ENCODE peak calls at places on chromosomes 4 and X, in seven cellular contexts. N is fibroblast of lung, Z is vagina, B is right lobe of liver, X is heart left ventricle, G is left ventricle myocardium inferior, R is tibial nerve. A is an unnamed sample.

GRCh38 chrX:150934453-150934852 is 36.0 kb upstream of the CD99L2 start:
- DNase-seq in G (no peak), B (no peak), N (peak; percentile 72), R (no peak), Z (no peak), X (no peak), A (no peak)

GRCh38 chr4:130127297-130127696 is 1031.3 kb downstream of the C4orf33 start:
- DNase-seq in N (no peak), G (no peak), Z (no peak), X (no peak), B (no peak), R (no peak), A (no peak)

GRCh38 chr4:142493255-142493976 is 352.7 kb downstream of the INPP4B start:
- DNase-seq in X (no peak), G (no peak), N (peak; percentile 12), Z (no peak), B (no peak), R (no peak), A (no peak)

GRCh38 chr4:7803992-7804758 is 135.5 kb downstream of the AFAP1 start:
- DNase-seq in X (peak; percentile 83), G (peak; percentile 88), Z (no peak), B (peak; percentile 79), R (peak; percentile 90), N (peak; percentile 70), A (peak; percentile 93)

GRCh38 chr4:8205749-8206611 is 6.9 kb downstream of the SH3TC1 start:
- DNase-seq in X (no peak), R (no peak), G (no peak), N (no peak), B (no peak), Z (no peak), A (no peak)

GRCh38 chr4:4440333-4441061 is 53.6 kb downstream of the NSG1 start:
- DNase-seq in B (no peak), Z (no peak), R (no peak), X (no peak), G (no peak), N (peak; percentile 13), A (no peak)

GRCh38 chr4:157013656-157014055 is 42.1 kb upstream of the PDGFC start:
- DNase-seq in N (peak; percentile 28), R (no peak), G (no peak), B (no peak), Z (no peak), X (no peak), A (no peak)

GRCh38 chr4:173242466-173243250 is 74.0 kb downstream of the GALNT7 start:
- DNase-seq in R (no peak), Z (no peak), X (no peak), B (no peak), N (no peak), G (no peak), A (no peak)

GRCh38 chrX:150972450-150972849 is 10.7 kb upstream of the HMGB3 start:
- DNase-seq in B (no peak), R (no peak), G (no peak), Z (no peak), X (no peak), N (no peak), A (no peak)

GRCh38 chr4:154367659-154368058 is 123.9 kb downstream of the DCHS2 start:
- DNase-seq in N (no peak), X (no peak), B (no peak), G (no peak), R (no peak), Z (no peak), A (no peak)

GRCh38 chr4:126470862-126471261 is 1156.1 kb downstream of the FAT4 start:
- DNase-seq in Z (no peak), R (no peak), X (no peak), B (no peak), G (no peak), N (peak; percentile 15), A (no peak)

GRCh38 chrX:71085900-71086299 is 9.8 kb upstream of the FOXO4 start:
- DNase-seq in B (no peak), R (no peak), G (no peak), Z (no peak), X (no peak), N (no peak), A (no peak)

GRCh38 chr4:152935138-152935537 is 985 bp upstream of the FHDC1 start:
- DNase-seq in B (no peak), X (no peak), Z (no peak), G (no peak), R (no peak), N (no peak), A (no peak)

GRCh38 chrX:93874554-93874953 is 200.5 kb downstream of the FAM133A start:
- DNase-seq in R (peak; percentile 19), X (no peak), B (no peak), G (no peak), N (no peak), Z (no peak), A (no peak)

GRCh38 chrX:146481735-146482134 is 327.8 kb upstream of the CXorf51B start:
- DNase-seq in R (no peak), X (no peak), Z (no peak), B (no peak), G (no peak), N (no peak), A (no peak)

GRCh38 chrX:18931972-18932371 is 51.9 kb downstream of the PHKA2 start:
- DNase-seq in X (no peak), R (no peak), B (no peak), Z (no peak), N (peak; percentile 7), G (no peak), A (no peak)

GRCh38 chr4:186669159-186669720 is 54.4 kb downstream of the FAT1 start:
- DNase-seq in X (peak; percentile 39), N (peak; percentile 78), B (no peak), R (peak; percentile 49), Z (no peak), G (no peak), A (no peak)
- H3K4me3 ChIP-seq in X (no peak overlapping the region), N (no peak overlapping the region), B (no peak overlapping the region), R (no peak overlapping the region), Z (no peak overlapping the region), G (peak overlapping the region; percentile 9), A (peak overlapping the region; percentile 14)

DNA sequence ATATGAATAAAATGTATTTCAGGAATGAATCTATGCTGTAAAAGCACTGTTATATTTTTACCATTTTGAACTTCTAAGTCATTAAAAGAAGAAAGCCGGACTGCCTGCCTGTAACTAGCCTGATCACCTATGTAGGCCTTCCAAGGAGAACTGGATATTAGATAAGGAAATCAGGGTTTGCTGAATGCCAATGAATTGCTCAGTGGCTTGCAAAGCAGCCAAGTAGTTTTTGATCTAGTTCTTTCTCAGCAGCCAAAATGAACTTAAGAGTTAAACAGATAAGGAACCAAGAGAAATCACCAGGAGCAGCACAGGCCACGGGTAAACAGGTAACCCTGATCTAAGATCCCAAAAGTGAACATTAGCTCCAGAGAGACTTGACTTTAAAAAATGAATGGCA is 3.3 kb downstream of the ANXA5 start:
- DNase-seq in N (peak; percentile 53), Z (no peak), X (no peak), B (no peak), G (no peak), R (no peak), A (no peak)
- H3K4me1 ChIP-seq in N (peaks cover 17% of the 10 kb centered on the region), Z (peaks cover 81% of the 10 kb centered on the region), X (peaks cover 29% of the 10 kb centered on the region), B (no peaks in the 10 kb centered on the region), G (peaks cover 92% of the 10 kb centered on the region), R (peaks cover 53% of the 10 kb centered on the region), A (peaks cover 21% of the 10 kb centered on the region)

DNA sequence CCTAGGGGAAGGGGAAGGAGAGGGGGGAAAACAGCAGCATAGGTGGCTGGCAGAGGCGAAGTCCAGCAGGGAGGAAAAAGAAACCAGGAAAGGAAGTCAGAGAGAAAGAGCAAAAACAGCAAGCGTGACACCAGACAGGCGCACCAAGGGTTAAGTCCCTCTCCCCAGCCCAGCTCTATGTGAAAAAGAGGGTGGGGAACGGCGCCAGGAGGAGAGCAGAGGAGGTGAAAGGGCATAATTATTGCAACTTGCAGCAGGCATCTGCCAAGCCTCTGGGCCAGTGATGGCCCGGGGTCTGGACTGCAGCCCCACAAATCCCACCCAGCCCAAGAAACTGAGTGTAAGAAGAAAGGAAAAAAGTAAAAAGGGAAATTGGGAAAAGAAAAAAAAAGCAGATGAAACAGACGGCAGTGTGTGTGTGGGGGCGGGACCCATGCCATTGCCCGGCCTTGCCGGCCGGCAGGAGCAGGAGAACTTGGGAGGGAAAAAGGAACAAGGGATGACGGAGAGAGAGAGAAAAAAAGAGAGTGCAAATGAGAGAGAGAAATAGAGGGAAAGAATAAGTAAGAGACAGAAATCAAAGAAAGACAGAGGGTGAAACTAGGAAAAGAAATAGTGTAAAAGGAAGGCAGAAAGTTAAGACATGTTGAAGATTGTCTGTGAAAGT is 14.1 kb upstream of the RHOXF2 start:
- DNase-seq in R (peak; percentile 4), X (no peak), Z (no peak), B (no peak), N (no peak), G (no peak), A (no peak)
- H3K9me3 ChIP-seq in R (no peaks in the 10 kb centered on the region), X (no peaks in the 10 kb centered on the region), Z (no peaks in the 10 kb centered on the region), B (no peaks in the 10 kb centered on the region), N (no peaks in the 10 kb centered on the region), G (no peaks in the 10 kb centered on the region), A (no peaks in the 10 kb centered on the region)

GRCh38 chrX:12972867-12973560 is 1.9 kb upstream of the TMSB4X start:
- DNase-seq in B (no peak), G (no peak), R (no peak), Z (no peak), X (no peak), N (no peak), A (no peak)

GRCh38 chrX:12974217-12974796 is 603 bp upstream of the TMSB4X start:
- DNase-seq in R (peak; percentile 40), G (peak; percentile 65), Z (no peak), B (peak; percentile 66), X (peak; percentile 79), N (peak; percentile 69), A (peak; percentile 90)

GRCh38 chrX:12972239-12972638 is 2.7 kb upstream of the TMSB4X start:
- DNase-seq in G (no peak), N (no peak), B (no peak), Z (no peak), X (no peak), R (no peak), A (no peak)

GRCh38 chrX:12974797-12975669 is at the start of gene TMSB4X:
- DNase-seq in B (peak; percentile 88), Z (no peak), G (peak; percentile 83), X (peak; percentile 86), N (peak; percentile 76), R (peak; percentile 77), A (peak; percentile 92)

GRCh38 chrX:12973561-12974216 is 1.2 kb upstream of the TMSB4X start:
- DNase-seq in X (no peak), R (no peak), Z (no peak), B (peak; percentile 63), G (peak; percentile 19), N (no peak), A (peak; percentile 59)
- H3K4me3 ChIP-seq in X (peak overlapping the region; percentile 86), R (peak overlapping the region; percentile 73), Z (peak overlapping the region; percentile 63), B (no peak overlapping the region), G (peak overlapping the region; percentile 80), N (no peak overlapping the region), A (peak overlapping the region; percentile 60)

DNA sequence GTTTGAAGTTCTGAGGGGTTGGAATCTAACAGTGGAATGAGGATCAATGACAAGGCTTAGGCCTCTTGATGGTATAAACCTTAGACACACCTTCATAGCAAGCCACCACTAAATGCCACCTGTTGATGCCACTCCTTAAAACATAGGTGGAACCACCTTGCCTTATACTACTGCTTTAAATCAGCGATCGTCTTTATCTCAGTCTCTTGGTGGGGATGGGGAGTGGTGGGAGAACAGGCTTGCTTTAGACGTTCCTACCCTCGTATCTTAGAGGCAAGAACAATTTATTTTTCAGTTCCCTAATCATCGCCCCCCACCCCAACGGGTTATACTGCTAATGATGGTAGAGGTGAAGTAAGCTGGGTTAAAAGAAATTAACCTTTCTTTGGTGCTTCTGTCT is 1.3 kb downstream of the RAB33B start:
- DNase-seq in Z (no peak), B (no peak), G (no peak), R (no peak), N (no peak), X (no peak), A (no peak)
- H3K4me1 ChIP-seq in Z (peaks cover 73% of the 10 kb centered on the region), B (no peaks in the 10 kb centered on the region), G (peaks cover 75% of the 10 kb centered on the region), R (peaks cover 5% of the 10 kb centered on the region), N (peaks cover 10% of the 10 kb centered on the region), X (peaks cover 14% of the 10 kb centered on the region), A (no peaks in the 10 kb centered on the region)